ENCODE peak calls at places on chromosomes 3 and 15, in six cellular contexts. One of them, this sample, is unnamed. For H4K20me1 and H3K4me1, the result is how much of the 10 kb centered on the place peaks cover.

GRCh38 chr3:46882377-46883015 is 5.0 kb downstream of the PTH1R start:
- DNase-seq in GM23338: peak
- DNase-seq in neural progenitor cell: peak
- DNase-seq in astrocyte: no peak
- DNase-seq in Karpas-422: no peak
- DNase-seq in GM23248: peak
- DNase-seq in this sample: peak

GRCh38 chr15:99592135-99592845 is 26.5 kb downstream of the MEF2A start:
- DNase-seq in GM23338: no peak
- DNase-seq in neural progenitor cell: no peak
- DNase-seq in astrocyte: peak
- DNase-seq in Karpas-422: no peak
- DNase-seq in GM23248: peak
- DNase-seq in this sample: peak

GRCh38 chr3:179415377-179415776 is 35.9 kb downstream of the GNB4 start:
- DNase-seq in GM23338: no peak
- DNase-seq in neural progenitor cell: no peak
- DNase-seq in astrocyte: no peak
- DNase-seq in Karpas-422: no peak
- DNase-seq in GM23248: no peak
- DNase-seq in this sample: no peak

GRCh38 chr3:121918779-121919483 is 24.7 kb downstream of the SLC15A2 start:
- DNase-seq in GM23338: no peak
- DNase-seq in neural progenitor cell: no peak
- DNase-seq in astrocyte: no peak
- DNase-seq in Karpas-422: no peak
- DNase-seq in GM23248: no peak
- DNase-seq in this sample: peak

GRCh38 chr3:174442317-174442682 is 416.8 kb upstream of the NAALADL2 start:
- DNase-seq in GM23338: no peak
- DNase-seq in neural progenitor cell: no peak
- DNase-seq in astrocyte: no peak
- DNase-seq in Karpas-422: no peak
- DNase-seq in GM23248: peak
- DNase-seq in this sample: peak

GRCh38 chr3:113873814-113874526 is 35.4 kb downstream of the GRAMD1C start:
- DNase-seq in GM23338: no peak
- DNase-seq in neural progenitor cell: no peak
- DNase-seq in astrocyte: no peak
- DNase-seq in Karpas-422: no peak
- DNase-seq in GM23248: no peak
- DNase-seq in this sample: no peak

GRCh38 chr3:127038923-127039581 is 56.1 kb downstream of the PLXNA1 start:
- DNase-seq in GM23338: no peak
- DNase-seq in neural progenitor cell: no peak
- DNase-seq in astrocyte: no peak
- DNase-seq in Karpas-422: no peak
- DNase-seq in GM23248: no peak
- DNase-seq in this sample: no peak

GRCh38 chr3:194344012-194344411 is 7.1 kb downstream of the CPN2 start:
- DNase-seq in GM23338: peak
- DNase-seq in neural progenitor cell: peak
- DNase-seq in astrocyte: no peak
- DNase-seq in Karpas-422: peak
- DNase-seq in GM23248: peak
- DNase-seq in this sample: peak

GRCh38 chr15:50137330-50137761 is 18.3 kb upstream of the ATP8B4 start:
- DNase-seq in GM23338: no peak
- DNase-seq in neural progenitor cell: no peak
- DNase-seq in astrocyte: peak
- DNase-seq in Karpas-422: no peak
- DNase-seq in GM23248: peak
- DNase-seq in this sample: peak

GRCh38 chr3:164460851-164461250 is 617.4 kb downstream of the SI start:
- DNase-seq in GM23338: no peak
- DNase-seq in neural progenitor cell: no peak
- DNase-seq in astrocyte: no peak
- DNase-seq in Karpas-422: no peak
- DNase-seq in GM23248: peak
- DNase-seq in this sample: peak

GRCh38 chr15:90933310-90933709 is 961 bp upstream of the HDDC3 start:
- DNase-seq in GM23338: no peak
- DNase-seq in neural progenitor cell: no peak
- DNase-seq in astrocyte: no peak
- DNase-seq in Karpas-422: peak
- DNase-seq in GM23248: no peak
- DNase-seq in this sample: no peak

GRCh38 chr3:196771067-196771466 is 31.4 kb downstream of the PAK2 start:
- DNase-seq in GM23338: no peak
- DNase-seq in neural progenitor cell: no peak
- DNase-seq in astrocyte: no peak
- DNase-seq in Karpas-422: no peak
- DNase-seq in GM23248: no peak
- DNase-seq in this sample: no peak

GRCh38 chr3:196774845-196775422 is 35.3 kb downstream of the PAK2 start:
- DNase-seq in GM23338: no peak
- DNase-seq in neural progenitor cell: no peak
- DNase-seq in astrocyte: peak
- DNase-seq in Karpas-422: no peak
- DNase-seq in GM23248: peak
- DNase-seq in this sample: peak

GRCh38 chr3:196774191-196774820 is 34.6 kb downstream of the PAK2 start:
- DNase-seq in GM23338: no peak
- DNase-seq in neural progenitor cell: no peak
- DNase-seq in astrocyte: no peak
- DNase-seq in Karpas-422: no peak
- DNase-seq in GM23248: peak
- DNase-seq in this sample: no peak

GRCh38 chr3:196772897-196773296 is 33.2 kb downstream of the PAK2 start:
- DNase-seq in GM23338: no peak
- DNase-seq in neural progenitor cell: no peak
- DNase-seq in astrocyte: no peak
- DNase-seq in Karpas-422: no peak
- DNase-seq in GM23248: no peak
- DNase-seq in this sample: no peak

DNA sequence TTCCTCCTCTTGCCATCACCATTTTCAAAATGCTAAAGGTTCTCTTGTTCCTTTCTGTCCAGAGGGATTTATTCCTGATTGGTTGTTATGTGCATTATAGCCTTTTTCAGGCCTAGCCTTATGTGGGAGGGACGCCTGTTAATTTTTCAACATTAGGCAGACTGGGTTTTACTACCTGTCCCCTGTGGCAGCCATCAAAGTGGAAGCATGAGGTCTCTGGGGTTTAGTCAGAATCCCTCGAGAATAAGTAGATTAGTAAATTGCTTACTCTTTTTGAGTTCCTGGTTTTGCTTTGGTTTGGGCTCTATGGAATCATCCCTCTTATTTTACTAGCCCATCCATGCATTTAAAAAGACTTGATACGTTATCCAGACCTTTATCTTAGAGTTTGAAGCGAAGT is 32.4 kb downstream of the PAK2 start:
- DNase-seq in GM23338: no peak
- DNase-seq in neural progenitor cell: no peak
- DNase-seq in astrocyte: no peak
- DNase-seq in Karpas-422: peak
- DNase-seq in GM23248: no peak
- DNase-seq in this sample: no peak
- H3K4me2 ChIP-seq in GM23338: no peak
- H3K4me2 ChIP-seq in neural progenitor cell: peak
- H3K4me2 ChIP-seq in astrocyte: no peak
- H3K4me2 ChIP-seq in Karpas-422: peak
- H3K4me2 ChIP-seq in GM23248: no peak
- H3K4me2 ChIP-seq in this sample: no peak

GRCh38 chr15:52028431-52029093 is 9.5 kb downstream of the MAPK6 start:
- DNase-seq in GM23338: no peak
- DNase-seq in neural progenitor cell: no peak
- DNase-seq in astrocyte: no peak
- DNase-seq in Karpas-422: no peak
- DNase-seq in GM23248: no peak
- DNase-seq in this sample: no peak
- H4K20me1 ChIP-seq in GM23338: half or more
- H4K20me1 ChIP-seq in neural progenitor cell: under half
- H4K20me1 ChIP-seq in astrocyte: half or more
- H4K20me1 ChIP-seq in Karpas-422: under half
- H4K20me1 ChIP-seq in GM23248: under half
- H4K20me1 ChIP-seq in this sample: under half

GRCh38 chr3:15303728-15304127 is 28.7 kb downstream of the SH3BP5 start:
- DNase-seq in GM23338: no peak
- DNase-seq in neural progenitor cell: no peak
- DNase-seq in astrocyte: no peak
- DNase-seq in Karpas-422: no peak
- DNase-seq in GM23248: no peak
- DNase-seq in this sample: no peak
- H3K4me1 ChIP-seq in GM23338: under half
- H3K4me1 ChIP-seq in neural progenitor cell: under half
- H3K4me1 ChIP-seq in astrocyte: under half
- H3K4me1 ChIP-seq in Karpas-422: under half
- H3K4me1 ChIP-seq in GM23248: under half
- H3K4me1 ChIP-seq in this sample: under half

GRCh38 chr3:32432045-32432710 is 40.5 kb downstream of the CMTM7 start:
- DNase-seq in GM23338: no peak
- DNase-seq in neural progenitor cell: no peak
- DNase-seq in astrocyte: no peak
- DNase-seq in Karpas-422: no peak
- DNase-seq in GM23248: no peak
- DNase-seq in this sample: no peak
- H3K4me2 ChIP-seq in GM23338: no peak
- H3K4me2 ChIP-seq in neural progenitor cell: no peak
- H3K4me2 ChIP-seq in astrocyte: no peak
- H3K4me2 ChIP-seq in Karpas-422: no peak
- H3K4me2 ChIP-seq in GM23248: no peak
- H3K4me2 ChIP-seq in this sample: no peak

DNA sequence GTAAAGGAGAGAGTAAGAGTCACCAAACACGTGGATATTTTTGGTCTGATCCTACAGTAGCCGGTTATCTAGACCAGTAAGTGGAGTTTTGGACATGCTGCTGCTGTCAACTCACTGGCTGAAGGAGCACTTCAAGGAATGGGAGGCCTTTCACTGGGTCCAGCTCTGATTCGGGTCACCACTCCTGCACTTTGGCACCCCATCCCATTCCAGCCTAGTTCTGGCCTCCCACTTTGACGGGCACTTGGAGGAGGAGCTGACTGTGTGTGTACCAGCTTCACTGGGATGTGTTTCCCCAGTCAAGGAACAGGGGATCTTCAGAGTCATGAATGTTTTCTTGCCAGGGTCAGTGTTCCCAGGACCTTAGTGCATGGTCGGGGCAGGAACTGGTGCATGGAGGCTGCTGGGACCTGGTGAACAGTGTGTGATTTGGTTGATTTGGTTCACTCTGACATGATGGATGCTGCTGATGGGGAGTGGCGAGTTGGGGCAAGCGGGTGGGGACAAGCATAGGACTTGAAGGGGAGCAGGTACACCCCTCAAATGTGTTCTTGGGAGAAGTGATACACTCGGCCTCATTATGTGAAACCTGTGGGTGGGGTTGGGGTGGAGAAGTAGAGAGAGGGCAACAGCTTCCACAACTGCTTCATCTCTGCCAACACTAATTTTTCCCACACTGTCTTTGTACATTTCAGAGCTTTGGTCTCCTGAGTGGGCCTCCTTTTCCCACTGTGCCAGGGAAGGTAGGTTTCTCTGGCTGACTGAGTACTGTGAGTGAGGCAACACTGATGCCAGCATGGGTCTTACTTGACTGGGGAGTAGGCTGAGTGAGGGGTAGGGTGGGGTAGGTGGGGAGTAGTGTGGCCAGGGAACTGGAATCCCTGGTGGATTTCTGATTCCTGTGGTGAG is 64.0 kb downstream of the RGMA start:
- DNase-seq in GM23338: no peak
- DNase-seq in neural progenitor cell: no peak
- DNase-seq in astrocyte: no peak
- DNase-seq in Karpas-422: no peak
- DNase-seq in GM23248: no peak
- DNase-seq in this sample: no peak
- H4K20me1 ChIP-seq in GM23338: under half
- H4K20me1 ChIP-seq in neural progenitor cell: half or more
- H4K20me1 ChIP-seq in astrocyte: half or more
- H4K20me1 ChIP-seq in Karpas-422: under half
- H4K20me1 ChIP-seq in GM23248: under half
- H4K20me1 ChIP-seq in this sample: under half